ENCODE peak calls at places on chromosome 18, in nine cellular contexts. Y is stomach, E is astrocyte, W is PC-3, U is IMR-90, B is body of pancreas, F is astrocyte of the spinal cord, K is tibial artery, L is GM12865. Q is an unnamed sample.

GRCh38 chr18:48534364-48534763 is 4.5 kb upstream of the CTIF start:
- DNase-seq in K (no peak), W (no peak), U (peak), E (peak), L (no peak), Y (no peak), F (peak), B (no peak), Q (peak)

GRCh38 chr18:50377061-50377798 is 2.4 kb downstream of the SKA1 start:
- DNase-seq in K (no peak), W (no peak), Y (no peak), E (no peak), F (no peak), L (no peak), B (no peak), U (no peak), Q (peak)

GRCh38 chr18:69708844-69709243 is 238.8 kb downstream of the CD226 start:
- DNase-seq in W (no peak), Y (no peak), F (no peak), L (no peak), E (no peak), U (no peak), B (no peak), K (no peak), Q (no peak)

GRCh38 chr18:26489881-26490280 is 58.5 kb downstream of the KCTD1 start:
- DNase-seq in B (no peak), W (peak), K (no peak), E (no peak), L (no peak), F (no peak), U (peak), Y (no peak), Q (no peak)

GRCh38 chr18:55286257-55286825 is 301.7 kb downstream of the TCF4 start:
- DNase-seq in K (no peak), F (no peak), W (no peak), L (no peak), Y (no peak), B (no peak), E (peak), U (no peak), Q (no peak)

GRCh38 chr18:54946149-54946581 is 13.1 kb downstream of the CCDC68 start:
- DNase-seq in W (peak), U (peak), E (peak), B (peak), F (no peak), L (peak), Y (peak), K (no peak), Q (peak)

GRCh38 chr18:67669993-67670671 is 153.6 kb upstream of the DSEL start:
- DNase-seq in W (peak), U (peak), K (no peak), L (no peak), B (no peak), F (peak), Y (no peak), E (peak), Q (peak)

GRCh38 chr18:55452123-55452611 is 135.8 kb downstream of the TCF4 start:
- DNase-seq in W (no peak), Y (no peak), F (no peak), U (no peak), E (peak), L (no peak), B (peak), K (no peak), Q (peak)

GRCh38 chr18:5600376-5601071 is 56.7 kb upstream of the EPB41L3 start:
- DNase-seq in E (peak), F (peak), K (no peak), L (no peak), Y (no peak), W (peak), B (no peak), U (peak), Q (peak)

GRCh38 chr18:13639196-13639595 is 87.2 kb downstream of the FAM210A start:
- DNase-seq in U (no peak), F (no peak), W (no peak), B (no peak), K (no peak), L (no peak), E (no peak), Y (no peak), Q (no peak)

GRCh38 chr18:79026491-79026890 is 42.7 kb upstream of the ATP9B start:
- DNase-seq in L (no peak), U (no peak), B (no peak), K (no peak), W (no peak), E (no peak), Y (no peak), F (no peak), Q (no peak)

GRCh38 chr18:499351-500229 is 911 bp downstream of the COLEC12 start:
- DNase-seq in B (no peak), E (peak), K (no peak), L (no peak), F (peak), W (peak), U (peak), Y (peak), Q (peak)

GRCh38 chr18:35535297-35535696 is 37.5 kb upstream of the INO80C start:
- DNase-seq in L (no peak), W (no peak), B (no peak), Y (no peak), F (no peak), E (no peak), K (no peak), U (no peak), Q (no peak)

GRCh38 chr18:21680148-21680547 is 24.4 kb downstream of the ABHD3 start:
- DNase-seq in L (no peak), E (no peak), K (no peak), Y (no peak), B (no peak), U (no peak), W (no peak), F (no peak), Q (no peak)

GRCh38 chr18:29041976-29042375 is 865.0 kb upstream of the CDH2 start:
- DNase-seq in B (no peak), Y (no peak), K (no peak), E (no peak), U (no peak), W (no peak), F (no peak), L (no peak), Q (no peak)

GRCh38 chr18:60038731-60039130 is 138.9 kb downstream of the PMAIP1 start:
- DNase-seq in L (no peak), F (no peak), W (no peak), E (peak), Y (no peak), K (no peak), U (no peak), B (no peak), Q (no peak)

GRCh38 chr18:22836932-22837331 is 96.2 kb upstream of the RBBP8 start:
- DNase-seq in F (no peak), L (no peak), E (no peak), K (no peak), Y (no peak), B (no peak), U (no peak), W (no peak), Q (no peak)
- H3K4me3 ChIP-seq in F (no peak), L (no peak), E (no peak), K (no peak), Y (no peak), B (no peak), U (no peak), W (no peak), Q (no peak)

DNA sequence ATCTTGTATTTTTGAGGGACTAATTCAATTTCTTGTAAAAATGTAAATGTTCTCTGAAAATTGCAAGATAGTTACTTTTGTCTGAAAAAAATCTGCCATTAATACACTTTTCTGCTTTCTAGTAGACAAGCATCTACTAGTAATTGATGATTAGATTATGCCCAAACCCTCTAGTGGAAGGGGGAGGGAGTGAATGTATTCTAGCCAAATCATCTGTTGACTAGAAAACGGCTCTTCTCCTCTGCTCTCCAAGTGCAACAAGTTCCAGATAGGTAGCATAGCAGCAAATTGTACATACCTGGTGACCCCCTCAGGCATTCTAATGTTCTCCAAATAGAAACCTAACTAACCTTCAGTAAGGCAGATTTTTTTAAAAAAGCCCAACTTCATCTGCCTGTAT is 58.6 kb downstream of the RELCH start:
- DNase-seq in W (peak), B (no peak), L (no peak), Y (no peak), K (no peak), F (no peak), U (no peak), E (no peak), Q (no peak)
- TF ChIP-seq CTCF in W (peak), B (no peak), L (peak), Y (no peak), K (no peak), F (no peak), U (no peak), E (no peak), Q (no peak)

GRCh38 chr18:10460414-10461018 is 6.1 kb downstream of the APCDD1 start:
- DNase-seq in L (no peak), K (no peak), W (no peak), E (no peak), B (no peak), Y (no peak), F (no peak), U (no peak), Q (no peak)
- H3K4me3 ChIP-seq in L (no peak), K (no peak), W (no peak), E (no peak), B (no peak), Y (no peak), F (no peak), U (no peak), Q (no peak)

GRCh38 chr18:34223893-34224422 is 755 bp downstream of the NOL4 start:
- DNase-seq in Y (no peak), W (no peak), F (peak), L (peak), U (no peak), K (no peak), B (no peak), E (no peak), Q (peak)

GRCh38 chr18:34223164-34223892 is 1.4 kb downstream of the NOL4 start:
- DNase-seq in E (peak), B (no peak), F (peak), U (no peak), W (no peak), K (no peak), Y (no peak), L (peak), Q (no peak)

GRCh38 chr18:34225218-34225553 is 473 bp upstream of the NOL4 start:
- DNase-seq in Y (no peak), L (no peak), F (no peak), W (no peak), U (no peak), K (no peak), E (no peak), B (no peak), Q (no peak)

GRCh38 chr18:34222396-34223163 is 2.1 kb downstream of the NOL4 start:
- DNase-seq in L (peak), B (no peak), E (peak), W (peak), F (peak), K (no peak), Y (no peak), U (no peak), Q (peak)

DNA sequence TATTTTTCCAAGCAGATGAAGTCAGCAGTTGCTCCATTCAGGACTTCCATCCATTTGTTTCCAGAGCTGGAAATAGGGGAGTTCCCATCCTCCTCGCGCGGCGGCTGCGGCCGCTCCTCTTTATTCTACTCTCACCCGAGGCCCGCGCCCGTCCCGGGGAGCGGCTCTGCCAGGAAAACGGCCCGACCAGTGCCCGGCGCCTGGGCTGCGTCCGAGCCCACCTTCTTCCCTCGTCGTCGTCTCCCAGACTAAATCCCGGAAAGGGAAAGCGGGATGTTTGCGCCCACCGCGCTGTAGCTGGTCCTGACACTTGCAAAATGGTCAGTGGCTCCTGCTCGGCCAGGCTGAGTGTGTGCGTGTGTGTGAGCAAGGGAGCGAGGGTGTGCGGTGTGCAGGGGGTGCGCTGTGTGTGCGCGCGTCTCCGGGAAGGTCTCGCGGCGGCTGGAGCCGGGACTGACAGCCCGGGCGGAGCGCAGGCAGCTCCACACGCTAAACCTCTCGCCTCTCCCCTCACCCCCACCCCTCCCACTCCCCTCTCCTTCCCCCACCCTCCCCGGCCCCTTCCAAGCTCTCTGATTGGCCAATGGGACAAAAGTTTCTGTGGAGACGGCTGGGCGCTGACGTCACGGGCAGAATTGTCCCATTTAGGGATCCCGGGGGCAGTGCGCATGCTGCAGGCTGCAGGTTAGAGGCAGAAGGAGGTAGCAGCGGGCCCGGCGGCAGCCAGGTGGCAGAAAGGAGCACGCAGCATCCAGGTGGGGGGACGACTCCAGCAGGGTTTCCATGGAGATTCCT is at the start of gene NOL4:
- DNase-seq in Y (peak), E (peak), K (peak), L (peak), W (peak), F (peak), B (peak), U (no peak), Q (peak)
- TF ChIP-seq CTCF in Y (no peak), E (no peak), K (peak), L (peak), W (peak), F (peak), B (peak), U (no peak), Q (no peak)

GRCh38 chr18:58493516-58494253 is 135.2 kb downstream of the ALPK2 start:
- DNase-seq in K (peak), L (peak), F (peak), Y (peak), W (peak), E (peak), B (peak), U (peak), Q (peak)
- H3K4me3 ChIP-seq in K (no peak), L (no peak), F (no peak), Y (no peak), W (peak), E (peak), B (no peak), U (no peak), Q (peak)

DNA sequence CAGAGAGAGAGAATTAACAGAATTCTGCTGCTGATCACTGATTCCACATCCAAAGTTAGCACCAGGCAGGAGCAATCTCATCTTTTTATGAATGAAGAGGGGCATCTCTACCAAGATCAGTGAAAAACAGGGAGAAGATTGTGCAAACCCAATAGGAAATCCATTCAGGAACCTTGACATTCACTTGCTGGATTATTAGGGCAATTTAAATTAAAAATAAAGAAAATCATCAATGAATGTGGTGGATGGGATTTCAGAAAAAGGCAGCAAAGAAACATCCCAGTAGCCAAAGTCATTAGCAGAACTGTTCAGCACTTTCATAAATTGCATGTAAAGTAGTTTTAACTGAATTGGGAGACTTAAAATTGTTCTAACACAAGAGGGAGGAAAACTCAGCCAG is 423.2 kb downstream of the TGIF1 start:
- DNase-seq in L (no peak), K (no peak), F (no peak), W (no peak), E (no peak), U (no peak), B (no peak), Y (no peak), Q (no peak)
- TF ChIP-seq CTCF in L (no peak), K (no peak), F (no peak), W (no peak), E (no peak), U (no peak), B (no peak), Y (no peak), Q (no peak)

GRCh38 chr18:56648307-56648706 is 2.9 kb upstream of the WDR7 start:
- DNase-seq in W (no peak), E (no peak), B (no peak), L (no peak), F (no peak), K (no peak), U (no peak), Y (no peak), Q (no peak)

GRCh38 chr18:56650056-56650455 is 1.1 kb upstream of the WDR7 start:
- DNase-seq in K (no peak), F (no peak), L (no peak), Y (no peak), U (peak), B (no peak), W (no peak), E (no peak), Q (no peak)

GRCh38 chr18:56652802-56653201 is 1.6 kb downstream of the WDR7 start:
- DNase-seq in E (no peak), K (no peak), U (no peak), F (no peak), L (no peak), Y (no peak), W (no peak), B (no peak), Q (no peak)

GRCh38 chr18:56651771-56652092 is 573 bp downstream of the WDR7 start:
- DNase-seq in U (no peak), E (no peak), W (peak), K (no peak), Y (no peak), B (no peak), F (no peak), L (no peak), Q (no peak)

DNA sequence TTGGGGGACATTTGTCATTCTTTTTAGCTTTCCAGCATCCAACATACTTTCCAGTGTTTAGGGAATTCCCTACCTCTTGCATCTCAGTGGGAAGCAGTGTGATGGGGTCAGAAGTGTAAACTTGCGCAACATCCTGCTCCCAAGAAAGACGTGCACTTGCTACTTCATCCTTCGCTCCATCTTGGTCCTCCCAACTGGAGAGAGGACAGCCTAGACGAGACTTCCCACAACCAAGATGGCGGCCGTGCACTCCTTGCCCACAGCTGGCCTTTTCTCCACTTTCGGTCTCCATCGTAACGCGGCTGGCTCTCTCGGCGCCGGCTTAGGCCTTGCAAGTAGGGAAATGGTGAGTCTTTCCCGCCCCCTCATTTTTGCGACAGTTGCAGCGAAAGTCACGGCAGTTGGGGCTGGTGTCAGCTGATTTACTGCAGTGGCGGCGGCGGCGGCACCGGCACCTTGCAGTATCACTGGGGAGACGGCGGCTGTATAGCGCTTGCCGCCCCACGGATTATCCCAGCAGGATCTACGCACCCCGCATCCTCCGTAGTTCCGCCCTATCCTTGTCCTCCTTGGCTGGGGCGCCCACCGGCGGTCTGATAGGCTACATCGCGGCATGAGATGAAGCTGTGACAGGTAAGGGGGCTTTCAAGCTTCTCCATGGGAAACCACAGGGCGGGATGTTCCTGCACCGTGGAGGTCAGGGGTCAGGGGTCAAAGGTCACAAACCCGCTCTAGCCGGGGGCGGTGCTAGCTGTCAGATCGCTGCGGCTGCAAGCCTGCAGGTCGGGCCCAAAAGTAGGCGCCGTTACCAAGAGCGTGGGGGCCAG is at the start of gene WDR7:
- DNase-seq in L (peak), U (peak), F (peak), W (peak), K (peak), B (peak), Y (peak), E (peak), Q (peak)
- H3K4me3 ChIP-seq in L (peak), U (peak), F (peak), W (peak), K (peak), B (peak), Y (peak), E (peak), Q (peak)

DNA sequence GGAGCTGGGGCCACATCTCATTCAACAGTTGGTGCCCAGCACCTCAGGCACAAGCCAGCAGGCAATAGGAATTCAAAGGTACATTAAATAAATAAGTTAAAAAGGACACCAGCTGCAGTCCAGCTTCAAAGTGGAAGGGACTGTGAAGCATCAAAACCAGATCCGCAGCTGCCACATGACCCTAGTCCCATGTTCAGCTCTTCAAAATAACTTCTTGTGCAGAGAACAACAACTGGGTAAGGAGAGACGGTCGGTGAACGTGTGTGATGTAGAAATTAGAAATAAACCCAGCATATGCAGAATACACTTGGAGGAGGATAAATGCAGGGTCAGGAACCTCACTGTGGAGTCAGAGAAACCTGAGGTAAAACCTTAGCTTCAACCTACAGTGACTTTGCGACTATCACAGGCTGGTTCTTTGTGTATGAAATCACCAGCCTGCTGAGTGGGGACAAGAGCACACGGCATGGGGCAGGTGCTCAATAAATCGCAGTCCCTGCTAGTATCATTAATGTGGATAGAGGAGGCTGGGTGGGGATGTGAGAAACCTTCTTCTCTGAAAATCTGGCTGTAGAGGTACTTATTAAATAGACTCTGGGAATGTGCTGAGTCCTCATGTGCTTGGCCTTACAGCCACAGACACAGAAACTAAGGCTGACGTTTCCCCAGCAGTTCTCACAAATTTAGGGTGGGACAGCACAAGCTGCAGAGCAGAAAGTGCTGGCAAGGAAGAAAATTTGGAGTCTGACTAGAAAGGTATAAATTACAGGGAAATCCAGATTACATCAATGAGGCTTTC is 20.8 kb downstream of the FBXO15 start:
- DNase-seq in F (no peak), B (no peak), Y (no peak), E (no peak), W (no peak), L (no peak), U (no peak), K (no peak), Q (no peak)
- TF ChIP-seq CTCF in F (no peak), B (no peak), Y (no peak), E (no peak), W (no peak), L (no peak), U (no peak), K (no peak), Q (no peak)

Q was measured in cardiac fibroblast.